ENCODE peak calls at places on chromosomes 2 and 18, in five cellular contexts. H is transverse colon, F is stomach, Q is HepG2, W is tibial nerve. E is an unnamed sample.

GRCh38 chr2:43539991-43540860 is 55.6 kb downstream of the THADA start:
- DNase-seq in H (peak; percentile 51), F (peak; percentile 43), Q (no peak), W (peak; percentile 72), E (peak; percentile 96)

GRCh38 chr18:79484661-79485621 is 89.2 kb downstream of the NFATC1 start:
- DNase-seq in H (peak; percentile 11), F (no peak), Q (peak; percentile 15), W (no peak), E (no peak)

GRCh38 chr2:224171226-224171625 is 132.1 kb upstream of the SERPINE2 start:
- DNase-seq in H (peak; percentile 41), F (no peak), Q (no peak), W (no peak), E (no peak)

GRCh38 chr2:85468704-85469349 is 50.3 kb downstream of the SH2D6 start:
- DNase-seq in H (peak; percentile 86), F (peak; percentile 87), Q (peak; percentile 97), W (no peak), E (no peak)

GRCh38 chr18:47150824-47151366 is 595 bp upstream of the HDHD2 start:
- DNase-seq in H (peak; percentile 15), F (no peak), Q (peak; percentile 3), W (no peak), E (peak; percentile 91)

GRCh38 chr2:141021109-141021508 is 1109.7 kb downstream of the LRP1B start:
- DNase-seq in H (no peak), F (no peak), Q (no peak), W (no peak), E (no peak)

GRCh38 chr2:149732730-149733290 is 145.2 kb upstream of the MMADHC start:
- DNase-seq in H (no peak), F (no peak), Q (no peak), W (no peak), E (no peak)

GRCh38 chr2:11366326-11366741 is 21.9 kb upstream of the ROCK2 start:
- DNase-seq in H (no peak), F (no peak), Q (peak; percentile 95), W (no peak), E (no peak)

GRCh38 chr2:109285244-109285651 is 156.2 kb downstream of the SH3RF3 start:
- DNase-seq in H (no peak), F (no peak), Q (no peak), W (no peak), E (no peak)

GRCh38 chr18:73119574-73119973 is 251.8 kb upstream of the NETO1 start:
- DNase-seq in H (no peak), F (no peak), Q (no peak), W (no peak), E (no peak)

GRCh38 chr2:11234309-11234708 is 79.0 kb downstream of the SLC66A3 start:
- DNase-seq in H (no peak), F (no peak), Q (no peak), W (no peak), E (no peak)

GRCh38 chr2:36655456-36655855 is 41.1 kb upstream of the VIT start:
- DNase-seq in H (no peak), F (no peak), Q (no peak), W (no peak), E (no peak)

GRCh38 chr2:101478561-101479001 is 3.7 kb upstream of the RFX8 start:
- DNase-seq in H (no peak), F (no peak), Q (no peak), W (no peak), E (no peak)

GRCh38 chr2:102387763-102388546 is 32.4 kb downstream of the IL18R1 start:
- DNase-seq in H (no peak), F (no peak), Q (no peak), W (no peak), E (peak; percentile 78)

GRCh38 chr2:190626656-190627055 is 22.2 kb upstream of the NAB1 start:
- DNase-seq in H (no peak), F (no peak), Q (no peak), W (no peak), E (no peak)

GRCh38 chr2:20579866-20580265 is 71.0 kb downstream of the HS1BP3 start:
- DNase-seq in H (no peak), F (peak; percentile 72), Q (no peak), W (no peak), E (no peak)

GRCh38 chr2:48566582-48566981 is 36.6 kb downstream of the STON1 start:
- DNase-seq in H (no peak), F (no peak), Q (peak; percentile 29), W (no peak), E (no peak)

GRCh38 chr2:70647873-70648481 is 94.4 kb upstream of the TGFA start:
- DNase-seq in H (peak; percentile 72), F (peak; percentile 74), Q (peak; percentile 43), W (peak; percentile 36), E (no peak)

GRCh38 chr18:55524353-55525123 is 63.5 kb downstream of the TCF4 start:
- DNase-seq in H (no peak), F (no peak), Q (no peak), W (no peak), E (no peak)

GRCh38 chr18:43129946-43130523 is 14.6 kb upstream of the RIT2 start:
- DNase-seq in H (no peak), F (no peak), Q (no peak), W (no peak), E (no peak)

DNA sequence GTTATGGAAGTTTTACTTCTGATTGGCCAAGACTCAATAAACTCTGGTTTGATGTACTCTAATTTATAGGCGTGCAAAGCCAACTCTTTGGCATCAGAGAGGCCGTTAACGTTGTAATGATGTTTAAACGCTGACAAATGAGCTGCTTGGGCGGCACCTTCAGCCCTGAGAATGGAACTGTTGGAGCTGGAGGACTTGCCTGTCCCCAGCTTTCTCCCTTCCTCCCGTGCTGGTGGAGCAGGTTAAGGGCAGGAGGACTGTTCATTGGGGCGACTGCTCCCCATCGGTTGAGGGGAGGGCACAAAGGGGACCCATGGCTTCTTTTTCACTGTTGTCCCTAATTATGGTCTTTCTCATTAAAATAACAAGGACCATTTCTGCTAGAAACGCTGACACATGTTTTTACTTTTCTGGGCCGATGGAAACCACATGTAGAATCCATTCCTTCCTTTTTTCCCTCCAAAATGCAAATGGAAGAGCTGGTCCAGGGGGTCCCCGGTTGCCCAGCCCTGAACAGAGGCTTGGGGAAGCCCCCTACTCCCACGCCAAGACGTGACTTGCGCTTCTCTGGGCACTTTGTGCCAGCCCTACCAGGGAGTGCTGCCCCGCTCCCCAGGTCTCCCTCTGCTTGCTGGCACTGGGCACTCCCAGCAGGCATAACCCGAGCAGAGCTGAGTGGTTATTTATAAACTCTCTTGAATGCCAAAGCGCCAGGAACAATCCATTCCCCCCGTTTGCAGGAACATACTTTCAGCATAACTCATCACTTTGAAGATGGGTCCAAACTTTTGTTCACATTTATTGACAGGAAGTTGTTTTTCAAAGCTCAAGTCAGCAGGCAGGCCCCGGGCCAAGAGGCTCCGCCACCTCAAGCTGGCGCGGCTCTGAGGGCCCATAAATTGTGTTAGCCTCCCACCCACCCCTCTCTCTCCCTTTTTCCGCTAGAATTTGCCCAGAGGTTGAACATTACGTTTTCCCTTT is 170.1 kb downstream of the ASB1 start:
- DNase-seq in H (peak; percentile 17), F (no peak), Q (peak; percentile 70), W (no peak), E (peak; percentile 90)
- TF ChIP-seq EP300 in H (peak; percentile 96), F (peak; percentile 73), Q (no peak), W (peak; percentile 89), E (peak; percentile 94)

GRCh38 chr18:10457798-10458197 is 3.4 kb downstream of the APCDD1 start:
- DNase-seq in H (no peak), F (no peak), Q (no peak), W (no peak), E (no peak)

GRCh38 chr18:10455726-10456453 is 1.5 kb downstream of the APCDD1 start:
- DNase-seq in H (no peak), F (no peak), Q (no peak), W (no peak), E (peak; percentile 70)

GRCh38 chr18:10454800-10455550 is 540 bp downstream of the APCDD1 start:
- DNase-seq in H (no peak), F (peak; percentile 44), Q (no peak), W (no peak), E (peak; percentile 91)

GRCh38 chr18:10453885-10454772 is at the start of gene APCDD1:
- DNase-seq in H (peak; percentile 45), F (peak; percentile 64), Q (peak; percentile 21), W (peak; percentile 70), E (no peak)

GRCh38 chr18:10456718-10457499 is 2.5 kb downstream of the APCDD1 start:
- DNase-seq in H (no peak), F (no peak), Q (no peak), W (no peak), E (peak; percentile 80)
- H3K27me3 ChIP-seq in H (peaks cover 46% of the 10 kb centered on the region), F (peaks cover 19% of the 10 kb centered on the region), Q (peaks cover 2% of the 10 kb centered on the region), W (no peaks in the 10 kb centered on the region), E (peaks cover 63% of the 10 kb centered on the region)

DNA sequence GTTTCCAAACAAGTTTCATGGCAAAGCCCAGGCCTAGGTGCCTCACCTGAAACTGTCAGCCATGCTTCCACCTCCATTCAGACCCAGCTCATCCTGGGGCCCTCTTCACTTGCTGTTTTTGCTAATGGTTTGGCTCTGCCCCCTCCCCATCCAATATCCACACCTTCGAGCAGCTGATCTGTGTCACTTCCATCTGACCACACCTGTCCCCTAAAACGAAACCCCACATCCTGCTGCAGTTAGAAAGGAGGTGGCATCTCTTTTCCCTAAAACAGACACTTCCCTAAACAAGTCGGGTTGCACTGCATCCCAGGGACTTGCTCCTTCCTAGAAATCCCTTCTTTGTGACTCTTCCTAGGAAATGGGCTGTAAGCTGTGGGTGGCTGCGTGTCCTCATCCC is 748.7 kb upstream of the SALL3 start:
- DNase-seq in H (no peak), F (no peak), Q (no peak), W (no peak), E (no peak)
- TF ChIP-seq CTCF in H (no peak), F (no peak), Q (no peak), W (no peak), E (no peak)

GRCh38 chr2:8679827-8680731 is 1.8 kb upstream of the ID2 start:
- DNase-seq in H (peak; percentile 70), F (peak; percentile 76), Q (peak; percentile 98), W (no peak), E (no peak)

GRCh38 chr2:8680931-8681760 is 710 bp upstream of the ID2 start:
- DNase-seq in H (peak; percentile 69), F (peak; percentile 73), Q (peak; percentile 78), W (no peak), E (no peak)

GRCh38 chr2:8682719-8683667 is 1.1 kb downstream of the ID2 start:
- DNase-seq in H (peak; percentile 56), F (peak; percentile 45), Q (peak; percentile 72), W (no peak), E (no peak)

GRCh38 chr2:8684421-8684884 is 2.6 kb downstream of the ID2 start:
- DNase-seq in H (peak; percentile 49), F (no peak), Q (peak; percentile 63), W (no peak), E (no peak)

DNA sequence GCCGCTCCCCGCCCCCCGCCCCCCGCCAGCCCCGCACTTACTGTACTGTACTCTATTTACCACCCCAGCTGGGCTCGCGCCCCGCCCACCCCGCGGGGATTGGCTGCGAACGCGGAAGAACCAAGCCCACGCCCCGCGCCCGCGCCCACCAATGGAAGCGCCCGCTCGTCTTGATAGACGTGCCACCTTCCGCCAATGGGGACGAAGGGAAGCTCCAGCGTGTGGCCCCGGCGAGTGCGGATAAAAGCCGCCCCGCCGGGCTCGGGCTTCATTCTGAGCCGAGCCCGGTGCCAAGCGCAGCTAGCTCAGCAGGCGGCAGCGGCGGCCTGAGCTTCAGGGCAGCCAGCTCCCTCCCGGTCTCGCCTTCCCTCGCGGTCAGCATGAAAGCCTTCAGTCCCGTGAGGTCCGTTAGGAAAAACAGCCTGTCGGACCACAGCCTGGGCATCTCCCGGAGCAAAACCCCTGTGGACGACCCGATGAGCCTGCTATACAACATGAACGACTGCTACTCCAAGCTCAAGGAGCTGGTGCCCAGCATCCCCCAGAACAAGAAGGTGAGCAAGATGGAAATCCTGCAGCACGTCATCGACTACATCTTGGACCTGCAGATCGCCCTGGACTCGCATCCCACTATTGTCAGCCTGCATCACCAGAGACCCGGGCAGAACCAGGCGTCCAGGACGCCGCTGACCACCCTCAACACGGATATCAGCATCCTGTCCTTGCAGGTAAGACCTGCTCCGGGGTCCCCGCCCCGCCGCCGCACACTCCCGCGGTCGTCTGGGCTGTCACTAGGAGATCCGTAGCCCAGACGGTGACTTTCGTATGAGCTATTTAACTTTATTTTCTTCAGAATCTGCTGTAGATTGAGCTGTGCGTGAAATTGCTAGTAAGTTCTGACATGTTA is at the start of gene ID2:
- DNase-seq in H (peak; percentile 99), F (peak; percentile 99), Q (peak; percentile 99), W (peak; percentile 97), E (peak; percentile 100)
- TF ChIP-seq EP300 in H (no peak), F (no peak), Q (peak; percentile 69), W (peak; percentile 100), E (no peak)

E was measured in esophagus muscularis mucosa.